ENCODE peak calls at places on chromosomes 2 and 18, in nine cellular contexts. One of them, this sample, is unnamed.

GRCh38 chr2:166234112-166234846 is 106.5 kb upstream of the SCN1A start:
- DNase-seq in adrenal gland: no peak
- DNase-seq in H54: no peak
- DNase-seq in NCI-H69: no peak
- DNase-seq in neuronal stem cell: no peak
- DNase-seq in A549: no peak
- DNase-seq in activated CD4-positive, CD25-positive, alpha-beta regulatory T cell treated with anti-CD3 and anti-CD28 coated beads, Interleukin-2, amount 50 U/mL, for 16 hours: no peak
- DNase-seq in aorta: no peak
- DNase-seq in kidney glomerular epithelial cell: peak; percentile 27
- DNase-seq in this sample: no peak

GRCh38 chr2:105258835-105259350 is 17.4 kb downstream of the GPR45 start:
- DNase-seq in NCI-H69: peak; percentile 74
- DNase-seq in adrenal gland: no peak
- DNase-seq in aorta: no peak
- DNase-seq in kidney glomerular epithelial cell: no peak
- DNase-seq in activated CD4-positive, CD25-positive, alpha-beta regulatory T cell treated with anti-CD3 and anti-CD28 coated beads, Interleukin-2, amount 50 U/mL, for 16 hours: no peak
- DNase-seq in H54: no peak
- DNase-seq in neuronal stem cell: no peak
- DNase-seq in A549: no peak
- DNase-seq in this sample: no peak

GRCh38 chr2:95336408-95336807 is 39.3 kb downstream of the KCNIP3 start:
- DNase-seq in aorta: no peak
- DNase-seq in H54: no peak
- DNase-seq in adrenal gland: no peak
- DNase-seq in NCI-H69: no peak
- DNase-seq in activated CD4-positive, CD25-positive, alpha-beta regulatory T cell treated with anti-CD3 and anti-CD28 coated beads, Interleukin-2, amount 50 U/mL, for 16 hours: no peak
- DNase-seq in kidney glomerular epithelial cell: no peak
- DNase-seq in A549: no peak
- DNase-seq in neuronal stem cell: no peak
- DNase-seq in this sample: no peak

GRCh38 chr2:134897932-134898331 is 20.7 kb upstream of the CCNT2 start:
- DNase-seq in H54: no peak
- DNase-seq in NCI-H69: peak; percentile 18
- DNase-seq in neuronal stem cell: no peak
- DNase-seq in kidney glomerular epithelial cell: no peak
- DNase-seq in activated CD4-positive, CD25-positive, alpha-beta regulatory T cell treated with anti-CD3 and anti-CD28 coated beads, Interleukin-2, amount 50 U/mL, for 16 hours: no peak
- DNase-seq in aorta: no peak
- DNase-seq in adrenal gland: no peak
- DNase-seq in A549: no peak
- DNase-seq in this sample: no peak

GRCh38 chr2:233225230-233226068 is 26.0 kb upstream of the ATG16L1 start:
- DNase-seq in H54: no peak
- DNase-seq in neuronal stem cell: no peak
- DNase-seq in adrenal gland: no peak
- DNase-seq in kidney glomerular epithelial cell: no peak
- DNase-seq in activated CD4-positive, CD25-positive, alpha-beta regulatory T cell treated with anti-CD3 and anti-CD28 coated beads, Interleukin-2, amount 50 U/mL, for 16 hours: no peak
- DNase-seq in A549: no peak
- DNase-seq in NCI-H69: no peak
- DNase-seq in aorta: no peak
- DNase-seq in this sample: no peak

GRCh38 chr2:52000156-52000855 is 968.4 kb upstream of the NRXN1 start:
- DNase-seq in neuronal stem cell: no peak
- DNase-seq in NCI-H69: no peak
- DNase-seq in H54: no peak
- DNase-seq in activated CD4-positive, CD25-positive, alpha-beta regulatory T cell treated with anti-CD3 and anti-CD28 coated beads, Interleukin-2, amount 50 U/mL, for 16 hours: no peak
- DNase-seq in aorta: no peak
- DNase-seq in kidney glomerular epithelial cell: no peak
- DNase-seq in A549: no peak
- DNase-seq in adrenal gland: no peak
- DNase-seq in this sample: no peak

GRCh38 chr2:13581471-13581870 is 864.7 kb downstream of the TRIB2 start:
- DNase-seq in activated CD4-positive, CD25-positive, alpha-beta regulatory T cell treated with anti-CD3 and anti-CD28 coated beads, Interleukin-2, amount 50 U/mL, for 16 hours: no peak
- DNase-seq in aorta: no peak
- DNase-seq in H54: no peak
- DNase-seq in adrenal gland: no peak
- DNase-seq in NCI-H69: peak; percentile 3
- DNase-seq in A549: no peak
- DNase-seq in kidney glomerular epithelial cell: no peak
- DNase-seq in neuronal stem cell: no peak
- DNase-seq in this sample: no peak

GRCh38 chr2:43609304-43609883 is 13.6 kb upstream of the THADA start:
- DNase-seq in aorta: no peak
- DNase-seq in adrenal gland: peak; percentile 35
- DNase-seq in activated CD4-positive, CD25-positive, alpha-beta regulatory T cell treated with anti-CD3 and anti-CD28 coated beads, Interleukin-2, amount 50 U/mL, for 16 hours: no peak
- DNase-seq in H54: no peak
- DNase-seq in NCI-H69: peak; percentile 65
- DNase-seq in A549: peak; percentile 62
- DNase-seq in kidney glomerular epithelial cell: peak; percentile 23
- DNase-seq in neuronal stem cell: peak; percentile 56
- DNase-seq in this sample: no peak

GRCh38 chr2:240302933-240303332 is 132.5 kb upstream of the GPC1 start:
- DNase-seq in H54: no peak
- DNase-seq in activated CD4-positive, CD25-positive, alpha-beta regulatory T cell treated with anti-CD3 and anti-CD28 coated beads, Interleukin-2, amount 50 U/mL, for 16 hours: no peak
- DNase-seq in NCI-H69: no peak
- DNase-seq in neuronal stem cell: no peak
- DNase-seq in A549: no peak
- DNase-seq in kidney glomerular epithelial cell: no peak
- DNase-seq in aorta: no peak
- DNase-seq in adrenal gland: no peak
- DNase-seq in this sample: peak; percentile 41

GRCh38 chr2:236748385-236748784 is 178.8 kb downstream of the ACKR3 start:
- DNase-seq in neuronal stem cell: no peak
- DNase-seq in aorta: peak; percentile 73
- DNase-seq in adrenal gland: no peak
- DNase-seq in H54: no peak
- DNase-seq in activated CD4-positive, CD25-positive, alpha-beta regulatory T cell treated with anti-CD3 and anti-CD28 coated beads, Interleukin-2, amount 50 U/mL, for 16 hours: no peak
- DNase-seq in kidney glomerular epithelial cell: no peak
- DNase-seq in NCI-H69: no peak
- DNase-seq in A549: no peak
- DNase-seq in this sample: peak; percentile 41

GRCh38 chr2:9232886-9233285 is 26.3 kb downstream of the ASAP2 start:
- DNase-seq in A549: no peak
- DNase-seq in aorta: no peak
- DNase-seq in NCI-H69: peak; percentile 43
- DNase-seq in H54: no peak
- DNase-seq in neuronal stem cell: no peak
- DNase-seq in adrenal gland: no peak
- DNase-seq in activated CD4-positive, CD25-positive, alpha-beta regulatory T cell treated with anti-CD3 and anti-CD28 coated beads, Interleukin-2, amount 50 U/mL, for 16 hours: no peak
- DNase-seq in kidney glomerular epithelial cell: peak; percentile 82
- DNase-seq in this sample: no peak

GRCh38 chr2:138276367-138276766 is 225.2 kb upstream of the SPOPL start:
- DNase-seq in aorta: no peak
- DNase-seq in activated CD4-positive, CD25-positive, alpha-beta regulatory T cell treated with anti-CD3 and anti-CD28 coated beads, Interleukin-2, amount 50 U/mL, for 16 hours: no peak
- DNase-seq in A549: no peak
- DNase-seq in adrenal gland: no peak
- DNase-seq in NCI-H69: peak; percentile 64
- DNase-seq in kidney glomerular epithelial cell: peak; percentile 24
- DNase-seq in H54: no peak
- DNase-seq in neuronal stem cell: no peak
- DNase-seq in this sample: no peak

GRCh38 chr18:23401400-23402347 is 51.4 kb upstream of the RIOK3 start:
- DNase-seq in aorta: no peak
- DNase-seq in adrenal gland: peak; percentile 68
- DNase-seq in A549: no peak
- DNase-seq in activated CD4-positive, CD25-positive, alpha-beta regulatory T cell treated with anti-CD3 and anti-CD28 coated beads, Interleukin-2, amount 50 U/mL, for 16 hours: no peak
- DNase-seq in kidney glomerular epithelial cell: peak; percentile 89
- DNase-seq in H54: peak; percentile 59
- DNase-seq in neuronal stem cell: peak; percentile 59
- DNase-seq in NCI-H69: peak; percentile 98
- DNase-seq in this sample: no peak

GRCh38 chr2:56185582-56186046 is 1.8 kb downstream of the CCDC85A start:
- DNase-seq in kidney glomerular epithelial cell: peak; percentile 56
- DNase-seq in activated CD4-positive, CD25-positive, alpha-beta regulatory T cell treated with anti-CD3 and anti-CD28 coated beads, Interleukin-2, amount 50 U/mL, for 16 hours: no peak
- DNase-seq in adrenal gland: peak; percentile 45
- DNase-seq in H54: peak; percentile 65
- DNase-seq in NCI-H69: peak; percentile 74
- DNase-seq in A549: peak; percentile 49
- DNase-seq in aorta: peak; percentile 80
- DNase-seq in neuronal stem cell: peak; percentile 40
- DNase-seq in this sample: peak; percentile 52

GRCh38 chr2:38492042-38492615 is 110.6 kb downstream of the HNRNPLL start:
- DNase-seq in A549: no peak
- DNase-seq in neuronal stem cell: no peak
- DNase-seq in activated CD4-positive, CD25-positive, alpha-beta regulatory T cell treated with anti-CD3 and anti-CD28 coated beads, Interleukin-2, amount 50 U/mL, for 16 hours: no peak
- DNase-seq in NCI-H69: no peak
- DNase-seq in H54: no peak
- DNase-seq in adrenal gland: no peak
- DNase-seq in kidney glomerular epithelial cell: no peak
- DNase-seq in aorta: no peak
- DNase-seq in this sample: no peak

GRCh38 chr2:169658877-169659276 is 35.3 kb downstream of the CFAP210 start:
- DNase-seq in A549: no peak
- DNase-seq in NCI-H69: no peak
- DNase-seq in neuronal stem cell: no peak
- DNase-seq in adrenal gland: no peak
- DNase-seq in kidney glomerular epithelial cell: no peak
- DNase-seq in H54: no peak
- DNase-seq in activated CD4-positive, CD25-positive, alpha-beta regulatory T cell treated with anti-CD3 and anti-CD28 coated beads, Interleukin-2, amount 50 U/mL, for 16 hours: no peak
- DNase-seq in aorta: no peak
- DNase-seq in this sample: no peak

GRCh38 chr2:71711470-71711857 is 258.1 kb downstream of the DYSF start:
- DNase-seq in kidney glomerular epithelial cell: no peak
- DNase-seq in H54: peak; percentile 41
- DNase-seq in neuronal stem cell: no peak
- DNase-seq in A549: no peak
- DNase-seq in adrenal gland: no peak
- DNase-seq in activated CD4-positive, CD25-positive, alpha-beta regulatory T cell treated with anti-CD3 and anti-CD28 coated beads, Interleukin-2, amount 50 U/mL, for 16 hours: no peak
- DNase-seq in NCI-H69: no peak
- DNase-seq in aorta: peak; percentile 75
- DNase-seq in this sample: peak; percentile 58

GRCh38 chr18:74303306-74303705 is 11.5 kb upstream of the CYB5A start:
- DNase-seq in aorta: no peak
- DNase-seq in A549: no peak
- DNase-seq in activated CD4-positive, CD25-positive, alpha-beta regulatory T cell treated with anti-CD3 and anti-CD28 coated beads, Interleukin-2, amount 50 U/mL, for 16 hours: no peak
- DNase-seq in neuronal stem cell: no peak
- DNase-seq in NCI-H69: no peak
- DNase-seq in H54: no peak
- DNase-seq in adrenal gland: no peak
- DNase-seq in kidney glomerular epithelial cell: no peak
- DNase-seq in this sample: no peak

GRCh38 chr2:113980946-113981345 is 91.1 kb downstream of the ACTR3 start:
- DNase-seq in H54: no peak
- DNase-seq in kidney glomerular epithelial cell: no peak
- DNase-seq in activated CD4-positive, CD25-positive, alpha-beta regulatory T cell treated with anti-CD3 and anti-CD28 coated beads, Interleukin-2, amount 50 U/mL, for 16 hours: no peak
- DNase-seq in adrenal gland: no peak
- DNase-seq in A549: no peak
- DNase-seq in NCI-H69: peak; percentile 23
- DNase-seq in aorta: no peak
- DNase-seq in neuronal stem cell: no peak
- DNase-seq in this sample: no peak

GRCh38 chr2:118987886-118988285 is 45.9 kb downstream of the MARCO start:
- DNase-seq in aorta: no peak
- DNase-seq in A549: no peak
- DNase-seq in kidney glomerular epithelial cell: no peak
- DNase-seq in neuronal stem cell: no peak
- DNase-seq in activated CD4-positive, CD25-positive, alpha-beta regulatory T cell treated with anti-CD3 and anti-CD28 coated beads, Interleukin-2, amount 50 U/mL, for 16 hours: no peak
- DNase-seq in H54: no peak
- DNase-seq in NCI-H69: no peak
- DNase-seq in adrenal gland: no peak
- DNase-seq in this sample: peak; percentile 41

GRCh38 chr2:28193552-28194383 is 198.9 kb upstream of the FOSL2 start:
- DNase-seq in A549: no peak
- DNase-seq in activated CD4-positive, CD25-positive, alpha-beta regulatory T cell treated with anti-CD3 and anti-CD28 coated beads, Interleukin-2, amount 50 U/mL, for 16 hours: no peak
- DNase-seq in kidney glomerular epithelial cell: no peak
- DNase-seq in neuronal stem cell: no peak
- DNase-seq in adrenal gland: no peak
- DNase-seq in H54: no peak
- DNase-seq in aorta: no peak
- DNase-seq in NCI-H69: peak; percentile 47
- DNase-seq in this sample: no peak

GRCh38 chr2:11422901-11423435 is 43.0 kb downstream of the E2F6 start:
- DNase-seq in activated CD4-positive, CD25-positive, alpha-beta regulatory T cell treated with anti-CD3 and anti-CD28 coated beads, Interleukin-2, amount 50 U/mL, for 16 hours: no peak
- DNase-seq in A549: no peak
- DNase-seq in H54: no peak
- DNase-seq in aorta: no peak
- DNase-seq in adrenal gland: peak; percentile 76
- DNase-seq in kidney glomerular epithelial cell: no peak
- DNase-seq in neuronal stem cell: no peak
- DNase-seq in NCI-H69: no peak
- DNase-seq in this sample: no peak

GRCh38 chr2:28047698-28048097 is 157.2 kb downstream of the BABAM2 start:
- DNase-seq in A549: no peak
- DNase-seq in H54: no peak
- DNase-seq in activated CD4-positive, CD25-positive, alpha-beta regulatory T cell treated with anti-CD3 and anti-CD28 coated beads, Interleukin-2, amount 50 U/mL, for 16 hours: no peak
- DNase-seq in neuronal stem cell: no peak
- DNase-seq in NCI-H69: no peak
- DNase-seq in aorta: no peak
- DNase-seq in kidney glomerular epithelial cell: peak; percentile 30
- DNase-seq in adrenal gland: no peak
- DNase-seq in this sample: no peak

GRCh38 chr2:230312638-230313037 is 14.4 kb upstream of the SP140L start:
- DNase-seq in A549: no peak
- DNase-seq in activated CD4-positive, CD25-positive, alpha-beta regulatory T cell treated with anti-CD3 and anti-CD28 coated beads, Interleukin-2, amount 50 U/mL, for 16 hours: no peak
- DNase-seq in H54: peak; percentile 40
- DNase-seq in kidney glomerular epithelial cell: no peak
- DNase-seq in adrenal gland: no peak
- DNase-seq in NCI-H69: no peak
- DNase-seq in aorta: no peak
- DNase-seq in neuronal stem cell: no peak
- DNase-seq in this sample: no peak

GRCh38 chr2:199433204-199433832 is 24.4 kb downstream of the SATB2 start:
- DNase-seq in kidney glomerular epithelial cell: no peak
- DNase-seq in A549: no peak
- DNase-seq in NCI-H69: peak; percentile 85
- DNase-seq in aorta: no peak
- DNase-seq in H54: no peak
- DNase-seq in neuronal stem cell: no peak
- DNase-seq in activated CD4-positive, CD25-positive, alpha-beta regulatory T cell treated with anti-CD3 and anti-CD28 coated beads, Interleukin-2, amount 50 U/mL, for 16 hours: no peak
- DNase-seq in adrenal gland: no peak
- DNase-seq in this sample: no peak

GRCh38 chr2:70094978-70095832 is 7.9 kb downstream of the PCBP1 start:
- DNase-seq in NCI-H69: no peak
- DNase-seq in H54: no peak
- DNase-seq in aorta: peak; percentile 83
- DNase-seq in adrenal gland: peak; percentile 67
- DNase-seq in kidney glomerular epithelial cell: no peak
- DNase-seq in neuronal stem cell: no peak
- DNase-seq in activated CD4-positive, CD25-positive, alpha-beta regulatory T cell treated with anti-CD3 and anti-CD28 coated beads, Interleukin-2, amount 50 U/mL, for 16 hours: peak; percentile 42
- DNase-seq in A549: no peak
- DNase-seq in this sample: peak; percentile 79

GRCh38 chr2:170843656-170844055 is 27.0 kb downstream of the GAD1 start:
- DNase-seq in aorta: no peak
- DNase-seq in A549: no peak
- DNase-seq in activated CD4-positive, CD25-positive, alpha-beta regulatory T cell treated with anti-CD3 and anti-CD28 coated beads, Interleukin-2, amount 50 U/mL, for 16 hours: no peak
- DNase-seq in NCI-H69: no peak
- DNase-seq in H54: peak; percentile 44
- DNase-seq in neuronal stem cell: no peak
- DNase-seq in adrenal gland: no peak
- DNase-seq in kidney glomerular epithelial cell: no peak
- DNase-seq in this sample: no peak

GRCh38 chr2:139492301-139492700 is 712.1 kb upstream of the NXPH2 start:
- DNase-seq in aorta: no peak
- DNase-seq in A549: no peak
- DNase-seq in adrenal gland: no peak
- DNase-seq in kidney glomerular epithelial cell: no peak
- DNase-seq in H54: no peak
- DNase-seq in neuronal stem cell: no peak
- DNase-seq in activated CD4-positive, CD25-positive, alpha-beta regulatory T cell treated with anti-CD3 and anti-CD28 coated beads, Interleukin-2, amount 50 U/mL, for 16 hours: no peak
- DNase-seq in NCI-H69: peak; percentile 92
- DNase-seq in this sample: no peak

GRCh38 chr18:25764777-25765176 is 325.6 kb downstream of the SS18 start:
- DNase-seq in NCI-H69: no peak
- DNase-seq in neuronal stem cell: no peak
- DNase-seq in H54: no peak
- DNase-seq in aorta: no peak
- DNase-seq in activated CD4-positive, CD25-positive, alpha-beta regulatory T cell treated with anti-CD3 and anti-CD28 coated beads, Interleukin-2, amount 50 U/mL, for 16 hours: no peak
- DNase-seq in adrenal gland: no peak
- DNase-seq in A549: no peak
- DNase-seq in kidney glomerular epithelial cell: no peak
- DNase-seq in this sample: no peak

GRCh38 chr2:185201063-185201462 is 537.5 kb upstream of the FSIP2 start:
- DNase-seq in NCI-H69: peak; percentile 68
- DNase-seq in neuronal stem cell: no peak
- DNase-seq in kidney glomerular epithelial cell: no peak
- DNase-seq in H54: no peak
- DNase-seq in adrenal gland: no peak
- DNase-seq in A549: no peak
- DNase-seq in activated CD4-positive, CD25-positive, alpha-beta regulatory T cell treated with anti-CD3 and anti-CD28 coated beads, Interleukin-2, amount 50 U/mL, for 16 hours: no peak
- DNase-seq in aorta: no peak
- DNase-seq in this sample: no peak

GRCh38 chr2:62149708-62150107 is 46.2 kb upstream of the B3GNT2 start:
- DNase-seq in H54: peak; percentile 45
- DNase-seq in neuronal stem cell: no peak
- DNase-seq in aorta: no peak
- DNase-seq in kidney glomerular epithelial cell: peak; percentile 60
- DNase-seq in activated CD4-positive, CD25-positive, alpha-beta regulatory T cell treated with anti-CD3 and anti-CD28 coated beads, Interleukin-2, amount 50 U/mL, for 16 hours: no peak
- DNase-seq in NCI-H69: peak; percentile 6
- DNase-seq in A549: peak; percentile 6
- DNase-seq in adrenal gland: peak; percentile 38
- DNase-seq in this sample: no peak

This sample was measured in tibial artery.